ENCODE peak calls at places on chromosomes 6 and 20, in six cellular contexts. I, C, S, H, A and X are unnamed samples.

GRCh38 chr6:3518356-3518841 is 61.5 kb upstream of the SLC22A23 start:
- DNase-seq in I (peak), C (peak), S (no peak), H (peak), A (peak), X (no peak)

GRCh38 chr6:36718560-36718959 is 20.9 kb downstream of the RAB44 start:
- DNase-seq in I (no peak), C (no peak), S (no peak), H (no peak), A (no peak), X (no peak)

GRCh38 chr20:49583669-49584417 is 15.9 kb upstream of the PTGIS start:
- DNase-seq in I (peak), C (peak), S (no peak), H (peak), A (peak), X (no peak)

GRCh38 chr6:157034433-157035230 is 257.5 kb downstream of the ARID1B start:
- DNase-seq in I (no peak), C (peak), S (no peak), H (peak), A (peak), X (peak)

GRCh38 chr20:34083137-34083536 is 28.9 kb downstream of the EIF2S2 start:
- DNase-seq in I (no peak), C (peak), S (no peak), H (peak), A (peak), X (no peak)

GRCh38 chr6:13292774-13293173 is 35.6 kb downstream of the TBC1D7 start:
- DNase-seq in I (no peak), C (no peak), S (no peak), H (no peak), A (no peak), X (no peak)

GRCh38 chr6:99612551-99613397 is 6.1 kb downstream of the PRDM13 start:
- DNase-seq in I (no peak), C (no peak), S (no peak), H (no peak), A (no peak), X (peak)

GRCh38 chr6:166495487-166496314 is 90.8 kb downstream of the RAMACL start:
- DNase-seq in I (no peak), C (no peak), S (no peak), H (no peak), A (no peak), X (no peak)

GRCh38 chr6:12482386-12482785 is 192.2 kb downstream of the EDN1 start:
- DNase-seq in I (no peak), C (no peak), S (no peak), H (peak), A (no peak), X (peak)

GRCh38 chr20:36152266-36152665 is 2.3 kb upstream of the EPB41L1 start:
- DNase-seq in I (no peak), C (no peak), S (no peak), H (no peak), A (no peak), X (no peak)

GRCh38 chr6:49951926-49952325 is 12.0 kb downstream of the DEFB114 start:
- DNase-seq in I (no peak), C (no peak), S (no peak), H (no peak), A (no peak), X (no peak)

GRCh38 chr6:105469951-105470350 is 67.1 kb upstream of the PREP start:
- DNase-seq in I (peak), C (no peak), S (no peak), H (peak), A (no peak), X (no peak)

GRCh38 chr6:27890351-27891299 is 21.6 kb downstream of the OR2B2 start:
- DNase-seq in I (peak), C (peak), S (peak), H (no peak), A (peak), X (peak)
- TF ChIP-seq EZH2 in I (no peak), C (no peak), S (no peak), H (no peak), A (no peak), X (no peak)

GRCh38 chr20:41006936-41007871 is 21.4 kb upstream of the TOP1 start:
- DNase-seq in I (peak), C (no peak), S (no peak), H (no peak), A (no peak), X (no peak)
- H3K27ac ChIP-seq in I (peak), C (no peak), S (no peak), H (peak), A (no peak), X (no peak)

GRCh38 chr6:28351087-28351486 is 1.3 kb downstream of the ZKSCAN3 start:
- DNase-seq in I (no peak), C (no peak), S (no peak), H (no peak), A (no peak), X (no peak)

GRCh38 chr6:28351493-28351925 is 1.8 kb downstream of the ZKSCAN3 start:
- DNase-seq in I (no peak), C (no peak), S (no peak), H (no peak), A (no peak), X (no peak)

GRCh38 chr6:28354688-28355554 is 5.2 kb downstream of the ZKSCAN3 start:
- DNase-seq in I (no peak), C (no peak), S (no peak), H (no peak), A (no peak), X (no peak)

GRCh38 chr6:28353981-28354676 is 4.4 kb downstream of the ZKSCAN3 start:
- DNase-seq in I (peak), C (peak), S (no peak), H (peak), A (peak), X (no peak)

GRCh38 chr6:28353356-28353755 is 3.6 kb downstream of the ZKSCAN3 start:
- DNase-seq in I (no peak), C (no peak), S (no peak), H (peak), A (no peak), X (no peak)
- H3K4me3 ChIP-seq in I (peak), C (no peak), S (no peak), H (peak), A (no peak), X (no peak)

DNA sequence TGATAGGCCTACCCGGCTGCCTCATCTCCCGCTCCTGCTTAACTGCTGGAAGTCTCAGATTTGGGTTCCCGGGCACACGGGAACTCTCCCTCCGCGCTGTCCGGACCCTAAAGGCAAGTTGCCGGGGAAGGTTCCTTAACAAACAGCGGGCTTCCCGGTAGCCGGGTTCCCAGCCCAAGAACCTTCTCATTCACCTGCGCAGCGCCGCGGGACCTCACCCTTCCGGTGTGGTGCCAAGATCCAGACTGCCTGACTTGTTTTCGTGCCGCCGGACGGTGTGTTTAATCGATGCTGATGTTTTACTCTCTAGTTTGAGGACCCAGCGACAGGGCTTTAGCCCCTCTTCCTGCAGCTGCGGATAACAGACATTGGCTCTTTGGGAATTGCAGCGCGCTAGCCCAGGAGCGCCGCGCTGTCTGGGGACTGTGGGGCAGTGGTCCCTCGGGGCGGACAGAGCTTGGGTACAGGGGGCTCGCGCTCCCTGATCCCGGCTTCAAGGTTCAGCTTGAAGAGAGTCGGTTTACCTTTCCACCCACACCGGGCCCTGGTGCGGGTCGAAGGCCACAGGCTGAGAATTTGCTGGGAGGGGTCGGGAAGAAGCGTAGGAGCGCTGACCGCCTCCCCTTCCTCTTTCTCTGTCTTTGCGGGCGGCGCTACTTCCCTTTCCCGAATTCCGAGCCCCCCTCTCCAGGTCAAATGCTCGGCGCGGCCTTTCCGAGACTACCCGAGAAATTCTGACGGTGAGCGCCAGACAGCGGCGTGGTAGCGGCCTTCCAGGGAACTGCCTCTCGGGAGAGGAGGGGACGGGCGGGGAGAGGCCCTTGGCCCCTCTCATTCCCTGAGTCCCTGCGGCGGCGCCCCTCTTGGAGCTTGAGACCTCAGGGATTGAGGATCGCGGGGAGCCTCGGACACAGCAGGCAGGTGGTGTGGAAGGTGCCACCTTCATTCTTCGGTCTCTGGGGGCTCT is 17.2 kb downstream of the ABT1 start:
- DNase-seq in I (no peak), C (no peak), S (no peak), H (no peak), A (peak), X (peak)
- TF ChIP-seq EZH2 in I (no peak), C (peak), S (no peak), H (no peak), A (peak), X (peak)

GRCh38 chr6:131763749-131764148 is 44.1 kb upstream of the ENPP1 start:
- DNase-seq in I (no peak), C (no peak), S (no peak), H (no peak), A (no peak), X (no peak)
- H3K27ac ChIP-seq in I (no peak), C (no peak), S (no peak), H (no peak), A (peak), X (no peak)